ENCODE peak calls at places on chromosomes 16 and 17, in seven cellular contexts. One of them, this sample, is unnamed.

GRCh38 chr16:69199382-69199781 is 12.4 kb downstream of the SNTB2 start:
- DNase-seq in foreskin fibroblast: peak
- DNase-seq in BJ: no peak
- DNase-seq in NB4: peak
- DNase-seq in omental fat pad: no peak
- DNase-seq in upper lobe of left lung: peak
- DNase-seq in bronchial epithelial cell: peak
- DNase-seq in this sample: no peak

GRCh38 chr17:47983492-47984223 is 12.7 kb downstream of the CDK5RAP3 start:
- DNase-seq in foreskin fibroblast: no peak
- DNase-seq in BJ: no peak
- DNase-seq in NB4: no peak
- DNase-seq in omental fat pad: no peak
- DNase-seq in upper lobe of left lung: no peak
- DNase-seq in bronchial epithelial cell: no peak
- DNase-seq in this sample: no peak

GRCh38 chr16:68447721-68448359 is 468 bp downstream of the SMPD3 start:
- DNase-seq in foreskin fibroblast: no peak
- DNase-seq in BJ: no peak
- DNase-seq in NB4: no peak
- DNase-seq in omental fat pad: no peak
- DNase-seq in upper lobe of left lung: no peak
- DNase-seq in bronchial epithelial cell: no peak
- DNase-seq in this sample: no peak

GRCh38 chr16:28977703-28978641 is 3.4 kb downstream of the SPNS1 start:
- DNase-seq in foreskin fibroblast: no peak
- DNase-seq in BJ: no peak
- DNase-seq in NB4: no peak
- DNase-seq in omental fat pad: no peak
- DNase-seq in upper lobe of left lung: no peak
- DNase-seq in bronchial epithelial cell: peak
- DNase-seq in this sample: no peak

GRCh38 chr17:56785396-56785795 is 48.3 kb downstream of the C17orf67 start:
- DNase-seq in foreskin fibroblast: no peak
- DNase-seq in BJ: peak
- DNase-seq in NB4: no peak
- DNase-seq in omental fat pad: no peak
- DNase-seq in upper lobe of left lung: no peak
- DNase-seq in bronchial epithelial cell: peak
- DNase-seq in this sample: no peak

GRCh38 chr16:85751665-85752501 is 987 bp upstream of the C16orf74 start:
- DNase-seq in foreskin fibroblast: peak
- DNase-seq in BJ: no peak
- DNase-seq in NB4: peak
- DNase-seq in omental fat pad: no peak
- DNase-seq in upper lobe of left lung: no peak
- DNase-seq in bronchial epithelial cell: peak
- DNase-seq in this sample: no peak

GRCh38 chr17:72411124-72411563 is 290.3 kb downstream of the SOX9 start:
- DNase-seq in foreskin fibroblast: no peak
- DNase-seq in BJ: no peak
- DNase-seq in NB4: no peak
- DNase-seq in omental fat pad: no peak
- DNase-seq in upper lobe of left lung: no peak
- DNase-seq in bronchial epithelial cell: peak
- DNase-seq in this sample: no peak

GRCh38 chr16:78675312-78675711 is 575.9 kb downstream of the WWOX start:
- DNase-seq in foreskin fibroblast: no peak
- DNase-seq in BJ: peak
- DNase-seq in NB4: no peak
- DNase-seq in omental fat pad: no peak
- DNase-seq in upper lobe of left lung: no peak
- DNase-seq in bronchial epithelial cell: peak
- DNase-seq in this sample: no peak

GRCh38 chr17:40480501-40481003 is 20.9 kb downstream of the TNS4 start:
- DNase-seq in foreskin fibroblast: no peak
- DNase-seq in BJ: peak
- DNase-seq in NB4: peak
- DNase-seq in omental fat pad: no peak
- DNase-seq in upper lobe of left lung: peak
- DNase-seq in bronchial epithelial cell: peak
- DNase-seq in this sample: no peak

GRCh38 chr17:82170412-82170961 is 42.2 kb downstream of the CCDC57 start:
- DNase-seq in foreskin fibroblast: no peak
- DNase-seq in BJ: no peak
- DNase-seq in NB4: peak
- DNase-seq in omental fat pad: no peak
- DNase-seq in upper lobe of left lung: peak
- DNase-seq in bronchial epithelial cell: no peak
- DNase-seq in this sample: no peak
- TF ChIP-seq CTCF in foreskin fibroblast: no peak
- TF ChIP-seq CTCF in BJ: no peak
- TF ChIP-seq CTCF in NB4: no peak
- TF ChIP-seq CTCF in omental fat pad: no peak
- TF ChIP-seq CTCF in upper lobe of left lung: no peak
- TF ChIP-seq CTCF in bronchial epithelial cell: no peak
- TF ChIP-seq CTCF in this sample: no peak

DNA sequence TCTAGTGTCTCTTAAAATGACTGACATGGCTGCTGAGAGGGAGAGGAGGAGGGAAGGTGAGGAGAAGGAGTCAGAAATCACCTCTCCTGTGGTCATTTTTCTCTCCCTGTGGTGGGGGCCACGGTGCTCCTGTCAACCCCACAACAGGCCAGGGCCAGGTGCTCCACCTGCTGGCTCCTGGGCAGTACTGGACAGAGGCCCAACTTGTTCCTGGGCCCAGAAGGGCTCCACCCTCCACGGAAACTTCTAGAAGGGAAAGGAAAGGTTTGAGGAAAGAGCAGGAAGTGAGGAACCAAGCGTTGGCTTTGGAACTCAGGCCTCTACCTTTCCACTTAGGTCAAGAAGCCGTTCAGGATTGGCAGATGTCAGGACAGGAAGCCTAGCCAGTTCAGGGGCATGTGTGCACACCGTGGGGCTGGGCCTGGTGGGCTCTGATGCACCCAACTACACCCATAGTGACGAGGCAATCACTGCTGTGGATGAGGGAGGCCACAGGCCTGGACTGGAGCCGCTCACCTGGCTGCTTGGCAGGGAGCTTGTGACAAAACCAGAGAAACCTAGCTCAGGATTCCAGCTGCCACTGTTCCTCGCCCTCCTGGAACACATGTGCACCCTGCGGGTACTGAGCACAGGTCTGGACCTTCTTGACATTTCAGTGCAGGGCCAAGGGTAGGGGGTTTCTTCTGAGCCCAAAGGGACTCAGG is 36.1 kb downstream of the WNT3 start:
- DNase-seq in foreskin fibroblast: no peak
- DNase-seq in BJ: no peak
- DNase-seq in NB4: peak
- DNase-seq in omental fat pad: no peak
- DNase-seq in upper lobe of left lung: peak
- DNase-seq in bronchial epithelial cell: peak
- DNase-seq in this sample: no peak
- TF ChIP-seq CTCF in foreskin fibroblast: peak
- TF ChIP-seq CTCF in BJ: peak
- TF ChIP-seq CTCF in NB4: peak
- TF ChIP-seq CTCF in omental fat pad: no peak
- TF ChIP-seq CTCF in upper lobe of left lung: peak
- TF ChIP-seq CTCF in bronchial epithelial cell: peak
- TF ChIP-seq CTCF in this sample: peak

GRCh38 chr16:88857728-88858339 is 907 bp downstream of the TRAPPC2L start:
- DNase-seq in foreskin fibroblast: peak
- DNase-seq in BJ: peak
- DNase-seq in NB4: peak
- DNase-seq in omental fat pad: peak
- DNase-seq in upper lobe of left lung: peak
- DNase-seq in bronchial epithelial cell: peak
- DNase-seq in this sample: peak
- TF ChIP-seq CTCF in foreskin fibroblast: peak
- TF ChIP-seq CTCF in BJ: peak
- TF ChIP-seq CTCF in NB4: peak
- TF ChIP-seq CTCF in omental fat pad: no peak
- TF ChIP-seq CTCF in upper lobe of left lung: peak
- TF ChIP-seq CTCF in bronchial epithelial cell: peak
- TF ChIP-seq CTCF in this sample: peak

GRCh38 chr16:57855188-57855587 is 52.9 kb upstream of the KIFC3 start:
- DNase-seq in foreskin fibroblast: no peak
- DNase-seq in BJ: no peak
- DNase-seq in NB4: no peak
- DNase-seq in omental fat pad: no peak
- DNase-seq in upper lobe of left lung: no peak
- DNase-seq in bronchial epithelial cell: no peak
- DNase-seq in this sample: no peak

GRCh38 chr16:57858635-57859034 is 56.3 kb upstream of the KIFC3 start:
- DNase-seq in foreskin fibroblast: no peak
- DNase-seq in BJ: no peak
- DNase-seq in NB4: no peak
- DNase-seq in omental fat pad: no peak
- DNase-seq in upper lobe of left lung: no peak
- DNase-seq in bronchial epithelial cell: no peak
- DNase-seq in this sample: no peak

GRCh38 chr16:57863434-57864160 is 61.3 kb upstream of the KIFC3 start:
- DNase-seq in foreskin fibroblast: peak
- DNase-seq in BJ: peak
- DNase-seq in NB4: peak
- DNase-seq in omental fat pad: no peak
- DNase-seq in upper lobe of left lung: peak
- DNase-seq in bronchial epithelial cell: peak
- DNase-seq in this sample: peak

GRCh38 chr16:57862698-57863433 is 60.6 kb upstream of the KIFC3 start:
- DNase-seq in foreskin fibroblast: no peak
- DNase-seq in BJ: no peak
- DNase-seq in NB4: no peak
- DNase-seq in omental fat pad: no peak
- DNase-seq in upper lobe of left lung: no peak
- DNase-seq in bronchial epithelial cell: no peak
- DNase-seq in this sample: no peak

GRCh38 chr16:57859331-57859730 is 57.0 kb upstream of the KIFC3 start:
- DNase-seq in foreskin fibroblast: no peak
- DNase-seq in BJ: no peak
- DNase-seq in NB4: peak
- DNase-seq in omental fat pad: no peak
- DNase-seq in upper lobe of left lung: peak
- DNase-seq in bronchial epithelial cell: peak
- DNase-seq in this sample: no peak
- TF ChIP-seq CTCF in foreskin fibroblast: peak
- TF ChIP-seq CTCF in BJ: peak
- TF ChIP-seq CTCF in NB4: peak
- TF ChIP-seq CTCF in omental fat pad: no peak
- TF ChIP-seq CTCF in upper lobe of left lung: no peak
- TF ChIP-seq CTCF in bronchial epithelial cell: peak
- TF ChIP-seq CTCF in this sample: peak

GRCh38 chr16:89922884-89923639 is at the start of gene TUBB3:
- DNase-seq in foreskin fibroblast: peak
- DNase-seq in BJ: no peak
- DNase-seq in NB4: peak
- DNase-seq in omental fat pad: no peak
- DNase-seq in upper lobe of left lung: peak
- DNase-seq in bronchial epithelial cell: peak
- DNase-seq in this sample: no peak
- TF ChIP-seq CTCF in foreskin fibroblast: no peak
- TF ChIP-seq CTCF in BJ: no peak
- TF ChIP-seq CTCF in NB4: no peak
- TF ChIP-seq CTCF in omental fat pad: no peak
- TF ChIP-seq CTCF in upper lobe of left lung: no peak
- TF ChIP-seq CTCF in bronchial epithelial cell: no peak
- TF ChIP-seq CTCF in this sample: no peak

DNA sequence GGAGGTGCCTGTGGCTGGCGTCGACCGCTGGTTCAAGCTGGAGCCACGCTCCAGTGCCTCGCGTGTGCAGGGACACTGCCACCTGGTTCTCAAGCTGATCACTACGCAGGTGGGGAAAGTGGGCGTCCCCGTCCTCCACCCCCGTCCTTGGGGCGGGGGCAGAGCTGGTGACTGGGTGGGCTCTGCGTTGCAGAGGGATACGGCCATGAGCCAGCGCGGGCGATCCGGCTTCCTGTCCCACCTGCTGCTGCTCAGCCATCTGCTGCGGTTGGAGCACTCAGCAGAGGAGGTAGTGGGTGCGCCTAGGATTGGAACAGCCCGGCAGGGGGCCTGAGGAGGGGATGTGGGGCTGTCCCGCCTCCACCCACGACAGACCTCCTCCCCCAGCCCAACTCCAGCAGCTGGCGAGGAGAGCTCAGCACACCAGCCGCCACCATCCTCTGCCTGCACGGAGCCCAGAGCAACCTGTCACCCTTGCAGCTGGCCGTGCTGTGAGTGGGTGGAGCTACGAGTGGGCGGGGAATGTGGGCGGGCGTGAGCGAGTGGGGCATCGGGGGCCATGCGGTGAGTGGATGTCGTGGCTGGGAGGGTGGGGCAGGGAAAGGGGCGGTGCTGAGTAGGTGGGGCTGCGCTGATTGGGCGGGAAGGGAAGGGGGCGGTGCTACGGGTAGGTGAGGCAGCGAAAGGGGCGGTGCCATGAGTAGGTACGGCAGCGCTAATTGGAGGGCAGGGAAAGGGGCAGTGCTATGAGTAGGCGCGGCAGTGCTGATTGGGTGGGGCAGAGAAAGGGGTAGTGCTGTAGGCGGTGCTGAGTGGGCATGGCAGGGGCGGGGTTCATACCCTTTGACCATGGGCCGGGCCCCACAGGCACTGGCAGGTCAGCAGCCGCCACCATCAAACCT is 8.9 kb downstream of the TSR3 start:
- DNase-seq in foreskin fibroblast: peak
- DNase-seq in BJ: peak
- DNase-seq in NB4: peak
- DNase-seq in omental fat pad: peak
- DNase-seq in upper lobe of left lung: peak
- DNase-seq in bronchial epithelial cell: peak
- DNase-seq in this sample: peak
- TF ChIP-seq CTCF in foreskin fibroblast: no peak
- TF ChIP-seq CTCF in BJ: no peak
- TF ChIP-seq CTCF in NB4: no peak
- TF ChIP-seq CTCF in omental fat pad: no peak
- TF ChIP-seq CTCF in upper lobe of left lung: no peak
- TF ChIP-seq CTCF in bronchial epithelial cell: no peak
- TF ChIP-seq CTCF in this sample: no peak

GRCh38 chr16:535446-536405 is 8.2 kb downstream of the CAPN15 start:
- DNase-seq in foreskin fibroblast: peak
- DNase-seq in BJ: no peak
- DNase-seq in NB4: peak
- DNase-seq in omental fat pad: no peak
- DNase-seq in upper lobe of left lung: peak
- DNase-seq in bronchial epithelial cell: peak
- DNase-seq in this sample: no peak
- TF ChIP-seq CTCF in foreskin fibroblast: no peak
- TF ChIP-seq CTCF in BJ: no peak
- TF ChIP-seq CTCF in NB4: no peak
- TF ChIP-seq CTCF in omental fat pad: no peak
- TF ChIP-seq CTCF in upper lobe of left lung: no peak
- TF ChIP-seq CTCF in bronchial epithelial cell: no peak
- TF ChIP-seq CTCF in this sample: no peak

DNA sequence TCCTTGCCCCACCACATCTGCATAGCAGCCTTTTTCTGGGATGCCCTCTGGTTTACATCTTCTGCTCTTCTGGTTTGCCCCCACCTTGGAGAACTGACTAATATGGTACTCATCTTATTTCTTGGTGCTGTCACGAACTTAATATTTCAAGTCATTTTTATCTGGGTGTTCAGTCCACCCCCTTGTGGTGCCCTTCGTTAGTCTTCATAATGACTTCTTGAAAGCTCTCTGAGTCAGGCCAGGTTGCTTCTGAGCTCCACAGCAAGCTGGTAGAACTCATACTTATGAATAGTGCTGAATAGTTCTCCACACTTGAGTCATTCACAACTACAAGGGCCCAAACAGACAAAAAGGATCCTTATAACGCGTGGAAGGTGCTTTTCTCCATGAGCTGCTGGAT is 35.8 kb upstream of the TEKT3 start:
- DNase-seq in foreskin fibroblast: peak
- DNase-seq in BJ: peak
- DNase-seq in NB4: no peak
- DNase-seq in omental fat pad: no peak
- DNase-seq in upper lobe of left lung: no peak
- DNase-seq in bronchial epithelial cell: peak
- DNase-seq in this sample: peak
- TF ChIP-seq CTCF in foreskin fibroblast: peak
- TF ChIP-seq CTCF in BJ: peak
- TF ChIP-seq CTCF in NB4: no peak
- TF ChIP-seq CTCF in omental fat pad: no peak
- TF ChIP-seq CTCF in upper lobe of left lung: no peak
- TF ChIP-seq CTCF in bronchial epithelial cell: no peak
- TF ChIP-seq CTCF in this sample: no peak

This sample was measured in HFF-Myc.